ENCODE peak calls at places on chromosomes 16 and 17, in four cellular contexts. One of them, this sample, is unnamed.

GRCh38 chr17:77526259-77526711 is 385.5 kb downstream of the SEC14L1 start:
- DNase-seq in fibroblast of lung: no peak
- DNase-seq in kidney glomerular epithelial cell: no peak
- DNase-seq in HCT116: no peak
- DNase-seq in this sample: no peak

GRCh38 chr17:17398188-17398927 is 78.4 kb upstream of the MED9 start:
- DNase-seq in kidney glomerular epithelial cell: no peak
- DNase-seq in fibroblast of lung: peak
- DNase-seq in HCT116: no peak
- DNase-seq in this sample: no peak

GRCh38 chr16:59210955-59211541 is 476.9 kb upstream of the GOT2 start:
- DNase-seq in HCT116: no peak
- DNase-seq in fibroblast of lung: peak
- DNase-seq in kidney glomerular epithelial cell: peak
- DNase-seq in this sample: no peak

GRCh38 chr17:67335245-67335835 is 31.0 kb downstream of the PSMD12 start:
- DNase-seq in kidney glomerular epithelial cell: no peak
- DNase-seq in HCT116: no peak
- DNase-seq in fibroblast of lung: no peak
- DNase-seq in this sample: no peak

GRCh38 chr16:31869511-31870201 is 4.0 kb upstream of the ZNF267 start:
- DNase-seq in kidney glomerular epithelial cell: peak
- DNase-seq in HCT116: no peak
- DNase-seq in fibroblast of lung: peak
- DNase-seq in this sample: peak

GRCh38 chr17:50055055-50055425 is 870 bp upstream of the ITGA3 start:
- DNase-seq in fibroblast of lung: peak
- DNase-seq in kidney glomerular epithelial cell: peak
- DNase-seq in HCT116: peak
- DNase-seq in this sample: no peak

GRCh38 chr16:68713430-68713829 is 23.7 kb upstream of the CDH1 start:
- DNase-seq in fibroblast of lung: no peak
- DNase-seq in HCT116: no peak
- DNase-seq in kidney glomerular epithelial cell: no peak
- DNase-seq in this sample: no peak

GRCh38 chr16:11507991-11508390 is 78.7 kb downstream of the LITAF start:
- DNase-seq in HCT116: no peak
- DNase-seq in fibroblast of lung: no peak
- DNase-seq in kidney glomerular epithelial cell: no peak
- DNase-seq in this sample: no peak

GRCh38 chr17:81387235-81388060 is 7.8 kb upstream of the BAHCC1 start:
- DNase-seq in kidney glomerular epithelial cell: no peak
- DNase-seq in HCT116: no peak
- DNase-seq in fibroblast of lung: peak
- DNase-seq in this sample: no peak

GRCh38 chr16:59684911-59685310 is 950.8 kb upstream of the GOT2 start:
- DNase-seq in HCT116: no peak
- DNase-seq in fibroblast of lung: peak
- DNase-seq in kidney glomerular epithelial cell: no peak
- DNase-seq in this sample: no peak

GRCh38 chr16:21611546-21612384 is 12.4 kb downstream of the METTL9 start:
- DNase-seq in kidney glomerular epithelial cell: no peak
- DNase-seq in fibroblast of lung: no peak
- DNase-seq in HCT116: no peak
- DNase-seq in this sample: no peak

GRCh38 chr17:7022791-7023571 is at the start of gene BCL6B:
- DNase-seq in HCT116: no peak
- DNase-seq in fibroblast of lung: no peak
- DNase-seq in kidney glomerular epithelial cell: no peak
- DNase-seq in this sample: no peak

GRCh38 chr17:83151442-83152220 is 72.2 kb downstream of the METRNL start:
- DNase-seq in kidney glomerular epithelial cell: peak
- DNase-seq in fibroblast of lung: peak
- DNase-seq in HCT116: no peak
- DNase-seq in this sample: no peak

This sample was measured in AG09309.